ENCODE peak calls at places on chromosomes 5 and 9, in five cellular contexts. V, Z, N, R and J are unnamed samples.

GRCh38 chr9:135046156-135047025 is 41.1 kb upstream of the OLFM1 start:
- DNase-seq in V (no peak), Z (no peak), N (no peak), R (no peak), J (no peak)

GRCh38 chr9:107782381-107782780 is 292.8 kb upstream of the KLF4 start:
- DNase-seq in V (no peak), Z (no peak), N (no peak), R (no peak), J (no peak)

GRCh38 chr5:120789918-120790714 is 326.0 kb downstream of the PRR16 start:
- DNase-seq in V (no peak), Z (no peak), N (no peak), R (no peak), J (no peak)

GRCh38 chr9:35656841-35657326 is 935 bp downstream of the RMRP start:
- DNase-seq in V (no peak), Z (no peak), N (no peak), R (no peak), J (no peak)

GRCh38 chr5:144583493-144584154 is 413.0 kb downstream of the KCTD16 start:
- DNase-seq in V (no peak), Z (no peak), N (no peak), R (no peak), J (no peak)

GRCh38 chr5:176570044-176570443 is 20.9 kb downstream of the CDHR2 start:
- DNase-seq in V (no peak), Z (no peak), N (no peak), R (no peak), J (no peak)

GRCh38 chr5:62779010-62779422 is 200.4 kb downstream of the LRRC70 start:
- DNase-seq in V (peak; percentile 20), Z (peak; percentile 39), N (no peak), R (no peak), J (no peak)

GRCh38 chr5:171317225-171317624 is 8.2 kb downstream of the TLX3 start:
- DNase-seq in V (no peak), Z (no peak), N (no peak), R (no peak), J (no peak)

GRCh38 chr9:127703289-127703946 is 3.4 kb upstream of the CFAP157 start:
- DNase-seq in V (no peak), Z (no peak), N (no peak), R (no peak), J (no peak)

GRCh38 chr5:108369167-108369566 is 12.7 kb downstream of the FBXL17 start:
- DNase-seq in V (no peak), Z (no peak), N (no peak), R (no peak), J (no peak)

GRCh38 chr5:168339151-168340140 is 48.0 kb downstream of the WWC1 start:
- DNase-seq in V (no peak), Z (no peak), N (no peak), R (no peak), J (no peak)

GRCh38 chr5:17951392-17952169 is 317.3 kb downstream of the TAF11L14 start:
- DNase-seq in V (no peak), Z (peak; percentile 54), N (no peak), R (no peak), J (no peak)

GRCh38 chr5:179285236-179285635 is 60.0 kb downstream of the ADAMTS2 start:
- DNase-seq in V (no peak), Z (no peak), N (peak; percentile 76), R (peak; percentile 26), J (peak; percentile 87)

GRCh38 chr5:160047362-160047761 is 38.4 kb downstream of the TTC1 start:
- DNase-seq in V (no peak), Z (no peak), N (peak; percentile 33), R (no peak), J (no peak)

GRCh38 chr5:111159845-111160244 is 64.3 kb upstream of the CAMK4 start:
- DNase-seq in V (no peak), Z (no peak), N (no peak), R (no peak), J (no peak)

GRCh38 chr5:40480392-40480791 is 199.3 kb upstream of the PTGER4 start:
- DNase-seq in V (no peak), Z (no peak), N (no peak), R (no peak), J (no peak)

GRCh38 chr9:37676411-37676830 is 25.7 kb downstream of the FRMPD1 start:
- DNase-seq in V (no peak), Z (no peak), N (no peak), R (no peak), J (no peak)

GRCh38 chr5:1512541-1513291 is 11.0 kb downstream of the LPCAT1 start:
- DNase-seq in V (no peak), Z (no peak), N (peak; percentile 11), R (no peak), J (peak; percentile 44)

GRCh38 chr5:83856898-83857297 is 136.2 kb upstream of the HAPLN1 start:
- DNase-seq in V (peak; percentile 18), Z (no peak), N (no peak), R (no peak), J (no peak)

GRCh38 chr5:42005561-42006153 is 80.6 kb downstream of the FBXO4 start:
- DNase-seq in V (no peak), Z (peak; percentile 8), N (no peak), R (no peak), J (no peak)

GRCh38 chr9:80242022-80242421 is 670.3 kb downstream of the TLE4 start:
- DNase-seq in V (no peak), Z (peak; percentile 23), N (no peak), R (no peak), J (no peak)

GRCh38 chr5:10607666-10608442 is 44.0 kb downstream of the ANKRD33B start:
- DNase-seq in V (peak; percentile 49), Z (no peak), N (peak; percentile 45), R (no peak), J (peak; percentile 77)

GRCh38 chr9:114303977-114304376 is 18.9 kb upstream of the ORM1 start:
- DNase-seq in V (peak; percentile 7), Z (no peak), N (no peak), R (no peak), J (no peak)

GRCh38 chr5:61304611-61305369 is 27.3 kb upstream of the ZSWIM6 start:
- DNase-seq in V (peak; percentile 81), Z (peak; percentile 96), N (no peak), R (peak; percentile 35), J (no peak)

GRCh38 chr5:58046371-58046770 is 413.5 kb downstream of the PLK2 start:
- DNase-seq in V (no peak), Z (no peak), N (no peak), R (no peak), J (no peak)

GRCh38 chr5:36880761-36881160 is 4.2 kb downstream of the NIPBL start:
- DNase-seq in V (no peak), Z (peak; percentile 25), N (no peak), R (no peak), J (no peak)
- H3K4me1 ChIP-seq in V (peaks cover 6% of the 10 kb centered on the region), Z (peaks cover 6% of the 10 kb centered on the region), N (peaks cover 21% of the 10 kb centered on the region), R (peaks cover 48% of the 10 kb centered on the region), J (no peaks in the 10 kb centered on the region)

GRCh38 chr9:124797343-124798103 is 20.6 kb downstream of the OLFML2A start:
- DNase-seq in V (no peak), Z (no peak), N (peak; percentile 70), R (peak; percentile 74), J (no peak)
- H3K4me1 ChIP-seq in V (no peaks in the 10 kb centered on the region), Z (peaks cover 9% of the 10 kb centered on the region), N (no peaks in the 10 kb centered on the region), R (peaks cover 27% of the 10 kb centered on the region), J (peaks cover 80% of the 10 kb centered on the region)

DNA sequence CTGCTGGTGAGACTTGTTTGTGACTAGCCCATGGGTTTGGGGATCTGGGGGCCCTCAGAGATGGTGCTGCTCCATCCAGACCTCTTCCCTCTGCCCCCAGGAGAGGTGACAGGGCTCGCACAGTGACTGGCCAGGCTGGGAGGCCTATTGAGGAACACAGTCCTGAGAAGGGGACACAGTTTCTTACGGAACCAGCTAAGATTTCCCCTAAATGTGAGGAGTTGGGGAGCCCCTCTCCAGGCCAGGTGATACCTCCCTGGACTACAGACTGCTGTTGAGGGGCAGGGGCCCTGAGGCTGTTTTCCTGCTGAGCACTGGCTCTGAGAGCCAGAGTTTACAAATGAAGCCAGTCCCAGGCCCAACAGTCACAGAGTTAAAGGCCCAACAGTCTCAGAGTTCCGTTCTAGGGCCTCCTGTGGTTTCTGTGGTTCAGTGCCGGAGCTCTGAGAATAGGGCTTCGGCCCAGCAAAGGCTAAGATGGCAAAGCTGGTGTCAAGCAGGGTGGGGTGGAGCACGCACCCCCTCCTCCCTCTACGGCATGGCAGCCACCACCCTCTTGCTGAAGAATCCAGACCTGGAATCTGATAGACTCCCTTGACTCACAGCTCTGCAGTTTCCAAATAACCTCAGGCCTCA is 1.1 kb upstream of the SEMA4D start:
- DNase-seq in V (no peak), Z (no peak), N (no peak), R (no peak), J (no peak)
- H3K4me1 ChIP-seq in V (no peaks in the 10 kb centered on the region), Z (peaks cover 5% of the 10 kb centered on the region), N (no peaks in the 10 kb centered on the region), R (peaks cover 10% of the 10 kb centered on the region), J (no peaks in the 10 kb centered on the region)

GRCh38 chr9:110027624-110028023 is 180.3 kb downstream of the C9orf152 start:
- DNase-seq in V (no peak), Z (no peak), N (no peak), R (no peak), J (peak; percentile 66)
- H3K4me1 ChIP-seq in V (no peaks in the 10 kb centered on the region), Z (peaks cover 34% of the 10 kb centered on the region), N (no peaks in the 10 kb centered on the region), R (no peaks in the 10 kb centered on the region), J (peaks cover 34% of the 10 kb centered on the region)

GRCh38 chr5:35264509-35264908 is 34.2 kb upstream of the PRLR start:
- DNase-seq in V (no peak), Z (no peak), N (no peak), R (no peak), J (no peak)
- H3K4me1 ChIP-seq in V (no peaks in the 10 kb centered on the region), Z (no peaks in the 10 kb centered on the region), N (no peaks in the 10 kb centered on the region), R (no peaks in the 10 kb centered on the region), J (no peaks in the 10 kb centered on the region)

GRCh38 chr5:72152506-72152905 is 45.2 kb downstream of the MAP1B start:
- DNase-seq in V (no peak), Z (no peak), N (no peak), R (no peak), J (no peak)

GRCh38 chr5:72151646-72152045 is 44.4 kb downstream of the MAP1B start:
- DNase-seq in V (no peak), Z (no peak), N (no peak), R (no peak), J (no peak)

GRCh38 chr5:72153551-72153950 is 46.3 kb downstream of the MAP1B start:
- DNase-seq in V (no peak), Z (no peak), N (no peak), R (no peak), J (no peak)

GRCh38 chr5:72149742-72150141 is 42.5 kb downstream of the MAP1B start:
- DNase-seq in V (no peak), Z (no peak), N (no peak), R (no peak), J (no peak)

GRCh38 chr5:72151169-72151568 is 43.9 kb downstream of the MAP1B start:
- DNase-seq in V (no peak), Z (peak; percentile 19), N (no peak), R (no peak), J (no peak)
- H3K4me1 ChIP-seq in V (no peaks in the 10 kb centered on the region), Z (peaks cover 6% of the 10 kb centered on the region), N (no peaks in the 10 kb centered on the region), R (no peaks in the 10 kb centered on the region), J (peaks cover 83% of the 10 kb centered on the region)

DNA sequence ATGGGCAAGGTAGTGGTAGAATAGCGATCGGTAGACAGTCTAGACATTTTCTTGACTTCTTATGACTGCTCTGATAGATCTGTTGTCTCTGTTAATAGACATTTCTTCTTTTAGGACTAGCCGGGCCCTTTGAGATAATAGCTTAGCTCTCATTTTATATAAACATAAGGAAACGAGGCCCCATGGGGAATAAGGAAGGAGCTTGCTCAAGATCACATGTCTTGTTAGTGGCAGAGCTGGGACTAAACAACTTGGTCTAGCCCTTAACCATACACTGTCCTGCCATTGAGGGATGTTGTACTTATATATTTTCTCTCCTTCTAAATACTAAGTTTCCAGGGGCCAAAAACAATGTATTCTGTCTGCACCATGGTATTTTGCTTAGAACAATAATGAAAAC is 140.0 kb downstream of the GCNT1 start:
- DNase-seq in V (no peak), Z (no peak), N (no peak), R (no peak), J (no peak)
- H3K4me1 ChIP-seq in V (no peaks in the 10 kb centered on the region), Z (peaks cover 5% of the 10 kb centered on the region), N (no peaks in the 10 kb centered on the region), R (no peaks in the 10 kb centered on the region), J (no peaks in the 10 kb centered on the region)